ENCODE peak calls at places on chromosomes 11 and 22, in eight cellular contexts. M is cardiac septum; H is effector memory CD8-positive, alpha-beta T cell; X is stimulated activated CD8-positive, alpha-beta memory T cell treated with anti-CD3 and anti-CD28 coated beads, Interleukin-12 subunit alpha, Interleukin-12 subunit beta, amount 100 ng/mL, for 1 hour; S is tibial nerve; Q is HTR-8/SVneo; J is cerebellar cortex; O is neural crest cell. E is an unnamed sample.
A peak's percentile ranks its signal among the peaks of the same experiment; 100 is the strongest.

GRCh38 chr11:94766656-94767291 is 1.4 kb upstream of the AMOTL1 start:
- DNase-seq in O (no peak), Q (no peak), J (peak; percentile 22), M (no peak), S (no peak), X (no peak), H (no peak), E (no peak)

GRCh38 chr11:70210516-70210915 is 7.4 kb downstream of the FADD start:
- DNase-seq in Q (no peak), S (no peak), M (no peak), J (no peak), X (no peak), H (no peak), O (no peak), E (no peak)

GRCh38 chr11:106021181-106021966 is 666 bp downstream of the MSANTD4 start:
- DNase-seq in J (no peak), S (no peak), H (no peak), M (no peak), O (no peak), Q (peak; percentile 3), X (no peak), E (no peak)

GRCh38 chr11:103953797-103954495 is 82.5 kb upstream of the DDI1 start:
- DNase-seq in Q (no peak), J (no peak), X (no peak), S (no peak), O (no peak), M (no peak), H (no peak), E (no peak)

GRCh38 chr11:304915-305833 is 2.4 kb upstream of the IFITM2 start:
- DNase-seq in H (no peak), S (peak; percentile 65), Q (peak; percentile 74), O (no peak), X (no peak), J (peak; percentile 73), M (no peak), E (no peak)

GRCh38 chr22:41910599-41911291 is 4.1 kb downstream of the SHISA8 start:
- DNase-seq in O (no peak), X (no peak), Q (no peak), M (no peak), S (peak; percentile 25), H (no peak), J (no peak), E (peak; percentile 42)

GRCh38 chr11:132158696-132159095 is 788.3 kb downstream of the NTM start:
- DNase-seq in H (no peak), J (no peak), Q (no peak), M (no peak), S (no peak), O (no peak), X (no peak), E (no peak)

GRCh38 chr11:19602406-19602805 is 110.2 kb upstream of the NAV2 start:
- DNase-seq in X (no peak), Q (no peak), J (no peak), H (no peak), O (no peak), S (no peak), M (peak; percentile 24), E (no peak)

GRCh38 chr11:102399189-102399588 is 52.2 kb downstream of the BIRC2 start:
- DNase-seq in Q (no peak), M (no peak), S (no peak), J (no peak), X (no peak), O (no peak), H (no peak), E (no peak)

E was measured in naive B cell.